ENCODE peak calls at places on chromosomes 1 and 21, in eight cellular contexts. O is upper lobe of left lung, F is H1, L is transverse colon, R is HCT116, J is spleen, N is breast epithelium, K is endothelial cell of umbilical vein. I is an unnamed sample.

GRCh38 chr1:111571987-111572386 is 47.6 kb upstream of the RAP1A start:
- DNase-seq in O (no peak), F (no peak), L (no peak), R (no peak), J (no peak), N (no peak), K (no peak), I (no peak)

GRCh38 chr1:208722592-208722991 is 478.4 kb upstream of the PLXNA2 start:
- DNase-seq in O (no peak), F (no peak), L (no peak), R (no peak), J (no peak), N (no peak), K (no peak), I (no peak)

GRCh38 chr1:186404454-186405051 is 28.9 kb downstream of the ODR4 start:
- DNase-seq in O (no peak), F (no peak), L (no peak), R (no peak), J (no peak), N (no peak), K (peak), I (no peak)

GRCh38 chr1:94672001-94672400 is 130.4 kb upstream of the F3 start:
- DNase-seq in O (no peak), F (no peak), L (no peak), R (no peak), J (no peak), N (no peak), K (no peak), I (no peak)

GRCh38 chr1:55723001-55723400 is 507.8 kb upstream of the USP24 start:
- DNase-seq in O (no peak), F (no peak), L (no peak), R (no peak), J (no peak), N (no peak), K (no peak), I (no peak)

GRCh38 chr1:232273071-232273470 is 356.9 kb downstream of the SIPA1L2 start:
- DNase-seq in O (no peak), F (no peak), L (no peak), R (no peak), J (no peak), N (no peak), K (no peak), I (no peak)

GRCh38 chr1:219317762-219318353 is 144.2 kb downstream of the LYPLAL1 start:
- DNase-seq in O (peak), F (no peak), L (no peak), R (no peak), J (no peak), N (no peak), K (peak), I (no peak)

GRCh38 chr1:15939181-15940109 is 36.5 kb downstream of the ZBTB17 start:
- DNase-seq in O (no peak), F (peak), L (peak), R (no peak), J (no peak), N (no peak), K (peak), I (no peak)

GRCh38 chr1:107964397-107965111 is 426 bp downstream of the VAV3 start:
- DNase-seq in O (peak), F (peak), L (peak), R (no peak), J (peak), N (no peak), K (peak), I (peak)

GRCh38 chr1:27556781-27557595 is 47.0 kb downstream of the AHDC1 start:
- DNase-seq in O (peak), F (peak), L (peak), R (peak), J (peak), N (peak), K (peak), I (peak)
- TF ChIP-seq POLR2A in O (no peak), F (no peak), L (no peak), R (no peak), J (no peak), N (no peak), K (no peak), I (no peak)

GRCh38 chr1:119253366-119253765 is 112.9 kb upstream of the WARS2 start:
- DNase-seq in O (no peak), F (no peak), L (no peak), R (no peak), J (no peak), N (no peak), K (no peak), I (no peak)
- TF ChIP-seq POLR2AphosphoS5 in O (no peak), F (no peak), L (no peak), R (no peak), J (no peak), N (no peak), K (no peak), I (no peak)

GRCh38 chr21:41761211-41762181 is 5.4 kb downstream of the RIPK4 start:
- DNase-seq in O (peak), F (no peak), L (no peak), R (no peak), J (peak), N (no peak), K (no peak), I (no peak)
- TF ChIP-seq POLR2A in O (peak), F (no peak), L (no peak), R (no peak), J (no peak), N (no peak), K (no peak), I (no peak)

DNA sequence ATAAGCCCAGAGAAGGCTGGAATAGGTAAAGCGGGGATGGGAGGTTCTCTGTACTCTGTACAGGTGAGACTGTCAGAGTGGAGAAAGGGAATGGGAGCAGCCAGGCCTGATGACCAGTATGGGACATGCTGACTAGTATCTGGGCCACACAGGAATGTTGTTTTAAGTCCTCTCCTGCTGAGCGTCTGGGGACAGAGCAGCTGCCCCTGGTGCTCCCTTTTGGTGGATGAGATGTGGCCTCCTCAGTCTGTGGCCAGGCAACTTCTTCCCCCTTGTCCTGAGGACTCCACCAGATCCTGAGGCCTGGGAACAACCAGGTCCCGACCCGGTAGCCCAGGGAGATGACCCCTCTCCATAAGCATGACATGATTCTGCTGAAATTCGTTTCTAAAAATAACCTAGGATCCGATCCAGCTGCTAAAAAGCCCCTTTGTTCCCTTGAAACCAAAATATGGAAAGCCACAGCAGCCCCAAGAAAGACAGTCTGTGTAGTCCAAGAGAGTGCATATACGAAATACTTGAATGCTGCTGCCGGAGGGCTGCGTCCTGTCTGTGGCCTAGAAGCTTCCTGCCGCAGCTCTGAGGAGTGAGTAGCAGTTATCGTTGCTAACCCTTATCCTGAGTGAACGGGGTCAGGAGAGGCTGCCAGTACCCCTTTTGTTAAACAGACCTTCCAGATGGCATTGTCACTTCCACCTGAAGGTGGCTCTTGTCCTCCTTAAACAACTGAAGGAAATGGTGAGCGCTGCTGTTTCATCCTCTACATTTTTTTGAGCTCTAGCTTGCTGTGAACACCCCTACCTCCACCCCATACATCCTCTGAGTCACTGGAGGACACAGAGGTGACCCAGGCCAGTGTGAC is 47.1 kb downstream of the ATP2B4 start:
- DNase-seq in O (peak), F (no peak), L (peak), R (peak), J (peak), N (peak), K (peak), I (no peak)
- TF ChIP-seq POLR2AphosphoS5 in O (peak), F (no peak), L (no peak), R (peak), J (peak), N (peak), K (peak), I (no peak)

GRCh38 chr1:47209725-47210330 is 20.0 kb upstream of the PDZK1IP1 start:
- DNase-seq in O (no peak), F (no peak), L (no peak), R (no peak), J (peak), N (no peak), K (peak), I (no peak)

GRCh38 chr1:47213230-47213676 is 18.8 kb downstream of the TAL1 start:
- DNase-seq in O (no peak), F (no peak), L (no peak), R (no peak), J (peak), N (no peak), K (peak), I (no peak)

GRCh38 chr1:47210666-47211065 is 20.8 kb upstream of the PDZK1IP1 start:
- DNase-seq in O (no peak), F (no peak), L (no peak), R (no peak), J (peak), N (no peak), K (peak), I (no peak)

GRCh38 chr1:47212636-47213229 is 19.3 kb downstream of the TAL1 start:
- DNase-seq in O (no peak), F (no peak), L (no peak), R (no peak), J (peak), N (no peak), K (peak), I (no peak)

GRCh38 chr1:47211796-47212269 is 20.2 kb downstream of the TAL1 start:
- DNase-seq in O (no peak), F (no peak), L (no peak), R (no peak), J (peak), N (no peak), K (peak), I (no peak)
- TF ChIP-seq POLR2A in O (no peak), F (no peak), L (no peak), R (no peak), J (no peak), N (no peak), K (peak), I (no peak)

DNA sequence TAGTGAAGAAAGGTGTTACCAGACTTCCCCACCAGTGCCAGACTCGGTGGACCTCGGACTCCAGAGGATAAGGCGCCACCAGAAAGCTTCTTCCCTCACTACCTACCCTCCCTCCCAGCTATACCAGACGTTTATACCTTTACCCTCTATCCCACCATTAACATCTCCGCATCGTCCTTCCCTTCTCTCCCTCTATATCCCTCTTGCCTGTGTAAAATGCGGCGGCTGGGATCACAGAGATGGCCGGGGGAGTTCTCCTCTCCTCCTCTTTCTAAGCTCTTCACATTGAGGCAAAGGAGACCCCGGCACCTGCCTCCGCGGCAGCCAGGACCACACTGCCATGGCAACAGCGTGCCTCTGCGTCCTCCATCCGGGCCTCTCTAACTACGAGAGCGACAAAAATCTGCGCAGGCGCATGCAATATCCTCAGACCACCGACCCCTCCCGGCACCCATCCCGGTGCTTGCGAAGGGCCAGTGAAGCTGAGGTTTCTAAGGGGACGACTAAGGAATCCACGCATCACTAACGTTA is at the start of gene CCDC181:
- DNase-seq in O (peak), F (peak), L (peak), R (no peak), J (peak), N (no peak), K (peak), I (peak)
- TF ChIP-seq POLR2AphosphoS5 in O (no peak), F (no peak), L (no peak), R (no peak), J (no peak), N (no peak), K (no peak), I (no peak)